ENCODE peak calls at places on chromosomes 2 and 18, in eight cellular contexts. One of them, this sample, is unnamed.

GRCh38 chr2:101231253-101231652 is 21.4 kb upstream of the CNOT11 start:
- DNase-seq in Peyer's patch: no peak
- DNase-seq in cardiac fibroblast: no peak
- DNase-seq in ascending aorta: no peak
- DNase-seq in breast epithelium: no peak
- DNase-seq in nephron progenitor cell: no peak
- DNase-seq in left ventricle myocardium inferior: no peak
- DNase-seq in GM12864: no peak
- DNase-seq in this sample: no peak

GRCh38 chr2:62014102-62014501 is 108.6 kb downstream of the COMMD1 start:
- DNase-seq in left ventricle myocardium inferior: peak; percentile 78
- DNase-seq in GM12864: no peak
- DNase-seq in breast epithelium: peak; percentile 84
- DNase-seq in Peyer's patch: no peak
- DNase-seq in cardiac fibroblast: peak; percentile 94
- DNase-seq in ascending aorta: peak; percentile 19
- DNase-seq in nephron progenitor cell: no peak
- DNase-seq in this sample: no peak

GRCh38 chr2:224110811-224111210 is 71.7 kb upstream of the SERPINE2 start:
- DNase-seq in left ventricle myocardium inferior: no peak
- DNase-seq in GM12864: no peak
- DNase-seq in nephron progenitor cell: no peak
- DNase-seq in cardiac fibroblast: no peak
- DNase-seq in ascending aorta: no peak
- DNase-seq in Peyer's patch: no peak
- DNase-seq in breast epithelium: no peak
- DNase-seq in this sample: no peak

GRCh38 chr18:57956495-57956894 is 87.5 kb upstream of the NEDD4L start:
- DNase-seq in nephron progenitor cell: no peak
- DNase-seq in cardiac fibroblast: no peak
- DNase-seq in ascending aorta: no peak
- DNase-seq in GM12864: no peak
- DNase-seq in Peyer's patch: no peak
- DNase-seq in breast epithelium: no peak
- DNase-seq in left ventricle myocardium inferior: no peak
- DNase-seq in this sample: no peak

GRCh38 chr2:127361929-127362328 is 25.8 kb downstream of the MAP3K2 start:
- DNase-seq in cardiac fibroblast: no peak
- DNase-seq in left ventricle myocardium inferior: no peak
- DNase-seq in nephron progenitor cell: no peak
- DNase-seq in Peyer's patch: no peak
- DNase-seq in GM12864: no peak
- DNase-seq in breast epithelium: no peak
- DNase-seq in ascending aorta: no peak
- DNase-seq in this sample: no peak

GRCh38 chr2:190409616-190410015 is 1.5 kb downstream of the MFSD6 start:
- DNase-seq in nephron progenitor cell: no peak
- DNase-seq in Peyer's patch: no peak
- DNase-seq in cardiac fibroblast: no peak
- DNase-seq in left ventricle myocardium inferior: no peak
- DNase-seq in GM12864: no peak
- DNase-seq in ascending aorta: no peak
- DNase-seq in breast epithelium: no peak
- DNase-seq in this sample: no peak

GRCh38 chr2:238145851-238146250 is 7.4 kb downstream of the KLHL30 start:
- DNase-seq in ascending aorta: no peak
- DNase-seq in nephron progenitor cell: no peak
- DNase-seq in left ventricle myocardium inferior: no peak
- DNase-seq in breast epithelium: no peak
- DNase-seq in cardiac fibroblast: no peak
- DNase-seq in GM12864: no peak
- DNase-seq in Peyer's patch: no peak
- DNase-seq in this sample: no peak

GRCh38 chr2:31563273-31563839 is 17.4 kb downstream of the SRD5A2 start:
- DNase-seq in left ventricle myocardium inferior: no peak
- DNase-seq in breast epithelium: no peak
- DNase-seq in ascending aorta: no peak
- DNase-seq in Peyer's patch: no peak
- DNase-seq in nephron progenitor cell: no peak
- DNase-seq in cardiac fibroblast: no peak
- DNase-seq in GM12864: no peak
- DNase-seq in this sample: no peak

GRCh38 chr2:217880490-217880889 is 122.3 kb downstream of the TNS1 start:
- DNase-seq in left ventricle myocardium inferior: no peak
- DNase-seq in breast epithelium: no peak
- DNase-seq in Peyer's patch: no peak
- DNase-seq in ascending aorta: no peak
- DNase-seq in GM12864: no peak
- DNase-seq in nephron progenitor cell: no peak
- DNase-seq in cardiac fibroblast: no peak
- DNase-seq in this sample: no peak

GRCh38 chr2:73981081-73981968 is 3.4 kb upstream of the TET3 start:
- DNase-seq in cardiac fibroblast: peak; percentile 20
- DNase-seq in ascending aorta: no peak
- DNase-seq in Peyer's patch: peak; percentile 33
- DNase-seq in left ventricle myocardium inferior: no peak
- DNase-seq in GM12864: no peak
- DNase-seq in nephron progenitor cell: peak; percentile 62
- DNase-seq in breast epithelium: no peak
- DNase-seq in this sample: no peak

GRCh38 chr2:165471349-165471975 is 2.0 kb downstream of the CSRNP3 start:
- DNase-seq in Peyer's patch: no peak
- DNase-seq in breast epithelium: no peak
- DNase-seq in nephron progenitor cell: no peak
- DNase-seq in left ventricle myocardium inferior: no peak
- DNase-seq in ascending aorta: no peak
- DNase-seq in GM12864: no peak
- DNase-seq in cardiac fibroblast: peak; percentile 56
- DNase-seq in this sample: no peak

GRCh38 chr18:57230861-57231260 is 84.0 kb downstream of the BOD1L2 start:
- DNase-seq in ascending aorta: no peak
- DNase-seq in cardiac fibroblast: no peak
- DNase-seq in left ventricle myocardium inferior: no peak
- DNase-seq in Peyer's patch: no peak
- DNase-seq in nephron progenitor cell: no peak
- DNase-seq in breast epithelium: no peak
- DNase-seq in GM12864: no peak
- DNase-seq in this sample: no peak

GRCh38 chr2:140643761-140644187 is 1487.0 kb downstream of the LRP1B start:
- DNase-seq in breast epithelium: no peak
- DNase-seq in ascending aorta: no peak
- DNase-seq in GM12864: no peak
- DNase-seq in cardiac fibroblast: peak; percentile 53
- DNase-seq in Peyer's patch: no peak
- DNase-seq in nephron progenitor cell: no peak
- DNase-seq in left ventricle myocardium inferior: no peak
- DNase-seq in this sample: no peak

GRCh38 chr2:241314181-241314932 is 1.1 kb downstream of the HDLBP start:
- DNase-seq in left ventricle myocardium inferior: no peak
- DNase-seq in nephron progenitor cell: no peak
- DNase-seq in Peyer's patch: no peak
- DNase-seq in cardiac fibroblast: peak; percentile 52
- DNase-seq in ascending aorta: no peak
- DNase-seq in GM12864: no peak
- DNase-seq in breast epithelium: no peak
- DNase-seq in this sample: no peak

GRCh38 chr2:231399853-231400667 is 4.5 kb downstream of the B3GNT7 start:
- DNase-seq in GM12864: no peak
- DNase-seq in breast epithelium: no peak
- DNase-seq in cardiac fibroblast: peak; percentile 50
- DNase-seq in nephron progenitor cell: no peak
- DNase-seq in left ventricle myocardium inferior: peak; percentile 58
- DNase-seq in Peyer's patch: no peak
- DNase-seq in ascending aorta: no peak
- DNase-seq in this sample: no peak

GRCh38 chr2:230900336-230900995 is 24.6 kb downstream of the GPR55 start:
- DNase-seq in nephron progenitor cell: no peak
- DNase-seq in left ventricle myocardium inferior: no peak
- DNase-seq in GM12864: no peak
- DNase-seq in Peyer's patch: peak; percentile 7
- DNase-seq in cardiac fibroblast: no peak
- DNase-seq in ascending aorta: no peak
- DNase-seq in breast epithelium: no peak
- DNase-seq in this sample: no peak

GRCh38 chr2:144942516-144943256 is 422.8 kb upstream of the ZEB2 start:
- DNase-seq in nephron progenitor cell: no peak
- DNase-seq in ascending aorta: no peak
- DNase-seq in GM12864: no peak
- DNase-seq in breast epithelium: no peak
- DNase-seq in left ventricle myocardium inferior: no peak
- DNase-seq in cardiac fibroblast: peak; percentile 76
- DNase-seq in Peyer's patch: no peak
- DNase-seq in this sample: no peak

GRCh38 chr18:9803698-9804516 is 81.9 kb upstream of the TXNDC2 start:
- DNase-seq in breast epithelium: peak; percentile 47
- DNase-seq in GM12864: no peak
- DNase-seq in left ventricle myocardium inferior: peak; percentile 43
- DNase-seq in ascending aorta: no peak
- DNase-seq in nephron progenitor cell: peak; percentile 19
- DNase-seq in Peyer's patch: no peak
- DNase-seq in cardiac fibroblast: peak; percentile 43
- DNase-seq in this sample: no peak

GRCh38 chr18:69758458-69758857 is 189.2 kb downstream of the CD226 start:
- DNase-seq in nephron progenitor cell: no peak
- DNase-seq in ascending aorta: no peak
- DNase-seq in breast epithelium: no peak
- DNase-seq in left ventricle myocardium inferior: no peak
- DNase-seq in cardiac fibroblast: no peak
- DNase-seq in GM12864: no peak
- DNase-seq in Peyer's patch: no peak
- DNase-seq in this sample: no peak

DNA sequence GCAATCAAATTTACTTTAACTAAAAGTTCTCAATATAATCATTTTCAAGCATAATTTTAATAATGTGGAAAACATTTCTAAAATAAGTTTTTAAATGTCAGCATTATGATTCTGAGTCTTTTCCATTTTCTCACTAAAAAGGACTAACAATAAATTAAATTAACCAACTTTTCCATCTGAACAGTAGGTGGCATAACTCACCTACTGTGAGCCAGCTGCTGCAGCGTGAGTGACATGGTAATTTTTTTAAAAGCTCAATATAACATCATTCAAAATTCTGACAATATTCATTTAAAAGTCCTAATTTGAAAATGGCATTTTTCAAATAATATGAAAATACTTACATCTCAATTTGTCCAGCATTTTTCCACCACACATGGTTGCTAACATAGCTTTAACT is 66.5 kb downstream of the DTNB start:
- DNase-seq in nephron progenitor cell: no peak
- DNase-seq in ascending aorta: no peak
- DNase-seq in GM12864: no peak
- DNase-seq in left ventricle myocardium inferior: no peak
- DNase-seq in cardiac fibroblast: peak; percentile 57
- DNase-seq in breast epithelium: no peak
- DNase-seq in Peyer's patch: no peak
- DNase-seq in this sample: no peak
- TF ChIP-seq CTCF in nephron progenitor cell: peak; percentile 31
- TF ChIP-seq CTCF in ascending aorta: peak; percentile 68
- TF ChIP-seq CTCF in GM12864: peak; percentile 44
- TF ChIP-seq CTCF in left ventricle myocardium inferior: peak; percentile 68
- TF ChIP-seq CTCF in cardiac fibroblast: peak; percentile 50
- TF ChIP-seq CTCF in breast epithelium: no peak
- TF ChIP-seq CTCF in Peyer's patch: peak; percentile 71
- TF ChIP-seq CTCF in this sample: peak; percentile 71

DNA sequence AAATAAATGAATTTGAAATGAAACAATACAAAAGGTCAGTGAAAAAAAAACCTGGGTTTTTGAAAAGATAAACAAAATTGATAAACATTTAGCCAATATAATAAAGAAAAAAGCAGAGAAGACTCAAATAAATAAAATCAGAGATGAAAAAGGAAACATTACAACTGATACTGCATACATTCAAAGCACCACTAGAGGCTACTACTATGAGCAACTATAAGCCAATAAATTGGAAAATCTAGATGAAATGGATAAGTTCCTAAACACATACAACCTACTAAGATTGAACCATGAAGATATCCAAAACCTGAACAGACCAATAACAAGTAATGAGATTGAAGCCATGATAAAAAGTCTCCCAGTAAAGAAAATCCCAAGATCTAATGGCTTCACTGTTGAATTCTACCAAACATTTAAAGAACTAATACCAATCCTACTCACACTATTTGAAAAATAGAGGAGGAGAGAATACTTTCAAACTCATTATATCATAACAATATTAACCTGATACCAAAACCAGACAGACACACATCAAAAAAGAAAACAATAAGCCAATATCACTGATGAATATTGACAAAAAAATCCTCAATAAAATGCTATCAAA is 80.8 kb upstream of the CERS6 start:
- DNase-seq in breast epithelium: no peak
- DNase-seq in GM12864: no peak
- DNase-seq in ascending aorta: no peak
- DNase-seq in nephron progenitor cell: no peak
- DNase-seq in left ventricle myocardium inferior: no peak
- DNase-seq in Peyer's patch: no peak
- DNase-seq in cardiac fibroblast: no peak
- DNase-seq in this sample: no peak
- TF ChIP-seq CTCF in breast epithelium: no peak
- TF ChIP-seq CTCF in GM12864: no peak
- TF ChIP-seq CTCF in ascending aorta: no peak
- TF ChIP-seq CTCF in nephron progenitor cell: peak; percentile 7
- TF ChIP-seq CTCF in left ventricle myocardium inferior: peak; percentile 36
- TF ChIP-seq CTCF in Peyer's patch: peak; percentile 40
- TF ChIP-seq CTCF in cardiac fibroblast: peak; percentile 26
- TF ChIP-seq CTCF in this sample: peak; percentile 9

GRCh38 chr2:71006955-71007799 is 12.5 kb upstream of the TEX261 start:
- DNase-seq in ascending aorta: no peak
- DNase-seq in GM12864: no peak
- DNase-seq in nephron progenitor cell: no peak
- DNase-seq in Peyer's patch: no peak
- DNase-seq in left ventricle myocardium inferior: no peak
- DNase-seq in breast epithelium: no peak
- DNase-seq in cardiac fibroblast: no peak
- DNase-seq in this sample: no peak
- TF ChIP-seq CTCF in ascending aorta: no peak
- TF ChIP-seq CTCF in GM12864: no peak
- TF ChIP-seq CTCF in nephron progenitor cell: no peak
- TF ChIP-seq CTCF in Peyer's patch: no peak
- TF ChIP-seq CTCF in left ventricle myocardium inferior: no peak
- TF ChIP-seq CTCF in breast epithelium: no peak
- TF ChIP-seq CTCF in cardiac fibroblast: no peak
- TF ChIP-seq CTCF in this sample: no peak

DNA sequence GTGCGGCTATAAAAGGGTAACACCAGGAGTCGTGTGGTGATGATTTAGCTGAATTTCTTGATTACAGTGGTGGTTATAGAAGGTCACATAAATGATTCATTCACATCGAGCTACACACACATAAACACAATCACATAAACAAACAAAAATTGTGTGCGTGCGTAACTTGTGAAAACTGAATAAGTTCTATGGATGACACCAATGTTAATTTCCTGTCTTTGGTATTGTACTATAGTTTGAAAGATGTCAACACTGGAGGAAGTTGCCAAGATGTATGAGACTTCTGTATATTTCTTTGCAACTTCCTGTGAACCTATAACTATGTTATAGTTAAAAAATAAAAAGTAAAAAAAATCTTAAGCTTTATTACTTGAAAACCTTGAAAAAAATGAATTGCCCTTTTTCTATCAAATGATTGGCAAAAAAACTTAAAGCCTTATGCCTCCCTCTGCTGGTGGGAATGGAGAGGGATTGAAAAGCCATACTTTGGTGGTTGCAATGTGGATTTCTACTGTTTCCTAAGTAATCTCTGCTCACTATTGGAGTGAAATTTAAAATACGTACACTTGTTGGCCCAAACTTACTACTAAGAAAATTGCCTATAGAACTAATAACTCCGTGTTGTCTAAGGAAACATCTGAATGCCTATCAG is 227.7 kb downstream of the RPIA start:
- DNase-seq in ascending aorta: no peak
- DNase-seq in left ventricle myocardium inferior: no peak
- DNase-seq in Peyer's patch: no peak
- DNase-seq in breast epithelium: no peak
- DNase-seq in GM12864: no peak
- DNase-seq in nephron progenitor cell: no peak
- DNase-seq in cardiac fibroblast: peak; percentile 37
- DNase-seq in this sample: no peak
- TF ChIP-seq CTCF in ascending aorta: no peak
- TF ChIP-seq CTCF in left ventricle myocardium inferior: peak; percentile 66
- TF ChIP-seq CTCF in Peyer's patch: peak; percentile 39
- TF ChIP-seq CTCF in breast epithelium: no peak
- TF ChIP-seq CTCF in GM12864: no peak
- TF ChIP-seq CTCF in nephron progenitor cell: no peak
- TF ChIP-seq CTCF in cardiac fibroblast: peak; percentile 76
- TF ChIP-seq CTCF in this sample: peak; percentile 26